ENCODE peak calls at places on chromosomes 11 and 22, in seven cellular contexts. One of them, this sample, is unnamed.

GRCh38 chr22:38843716-38844660 is at the start of gene NPTXR:
- DNase-seq in activated T-cell treated with anti-CD3 and anti-CD28 coated beads, Interleukin-2, amount 50 U/mL, for 48 hours: peak; percentile 44
- DNase-seq in stimulated activated CD4-positive, alpha-beta T cell treated with anti-CD3 and anti-CD28 coated beads, Interleukin-2, amount 100 ng/mL, for 4 hours: no peak
- DNase-seq in psoas muscle: peak; percentile 58
- DNase-seq in HCT116: no peak
- DNase-seq in kidney epithelial cell: no peak
- DNase-seq in substantia nigra: no peak
- DNase-seq in this sample: peak; percentile 65

GRCh38 chr11:45147871-45148270 is 1.4 kb downstream of the PRDM11 start:
- DNase-seq in activated T-cell treated with anti-CD3 and anti-CD28 coated beads, Interleukin-2, amount 50 U/mL, for 48 hours: no peak
- DNase-seq in stimulated activated CD4-positive, alpha-beta T cell treated with anti-CD3 and anti-CD28 coated beads, Interleukin-2, amount 100 ng/mL, for 4 hours: no peak
- DNase-seq in psoas muscle: no peak
- DNase-seq in HCT116: no peak
- DNase-seq in kidney epithelial cell: no peak
- DNase-seq in substantia nigra: no peak
- DNase-seq in this sample: no peak

GRCh38 chr11:107799245-107799859 is 59.2 kb downstream of the SLC35F2 start:
- DNase-seq in activated T-cell treated with anti-CD3 and anti-CD28 coated beads, Interleukin-2, amount 50 U/mL, for 48 hours: peak; percentile 71
- DNase-seq in stimulated activated CD4-positive, alpha-beta T cell treated with anti-CD3 and anti-CD28 coated beads, Interleukin-2, amount 100 ng/mL, for 4 hours: peak; percentile 31
- DNase-seq in psoas muscle: peak; percentile 70
- DNase-seq in HCT116: peak; percentile 46
- DNase-seq in kidney epithelial cell: no peak
- DNase-seq in substantia nigra: no peak
- DNase-seq in this sample: peak; percentile 83

GRCh38 chr11:126696976-126697375 is 303.6 kb downstream of the KIRREL3 start:
- DNase-seq in activated T-cell treated with anti-CD3 and anti-CD28 coated beads, Interleukin-2, amount 50 U/mL, for 48 hours: no peak
- DNase-seq in stimulated activated CD4-positive, alpha-beta T cell treated with anti-CD3 and anti-CD28 coated beads, Interleukin-2, amount 100 ng/mL, for 4 hours: no peak
- DNase-seq in psoas muscle: no peak
- DNase-seq in HCT116: no peak
- DNase-seq in kidney epithelial cell: no peak
- DNase-seq in substantia nigra: no peak
- DNase-seq in this sample: no peak

GRCh38 chr22:17753401-17753989 is 20.8 kb downstream of the BID start:
- DNase-seq in activated T-cell treated with anti-CD3 and anti-CD28 coated beads, Interleukin-2, amount 50 U/mL, for 48 hours: no peak
- DNase-seq in stimulated activated CD4-positive, alpha-beta T cell treated with anti-CD3 and anti-CD28 coated beads, Interleukin-2, amount 100 ng/mL, for 4 hours: no peak
- DNase-seq in psoas muscle: no peak
- DNase-seq in HCT116: no peak
- DNase-seq in kidney epithelial cell: no peak
- DNase-seq in substantia nigra: no peak
- DNase-seq in this sample: no peak

GRCh38 chr22:30730351-30730750 is 35.7 kb downstream of the OSBP2 start:
- DNase-seq in activated T-cell treated with anti-CD3 and anti-CD28 coated beads, Interleukin-2, amount 50 U/mL, for 48 hours: no peak
- DNase-seq in stimulated activated CD4-positive, alpha-beta T cell treated with anti-CD3 and anti-CD28 coated beads, Interleukin-2, amount 100 ng/mL, for 4 hours: no peak
- DNase-seq in psoas muscle: no peak
- DNase-seq in HCT116: no peak
- DNase-seq in kidney epithelial cell: no peak
- DNase-seq in substantia nigra: no peak
- DNase-seq in this sample: no peak

GRCh38 chr22:29867260-29867659 is 15.7 kb upstream of the MTMR3 start:
- DNase-seq in activated T-cell treated with anti-CD3 and anti-CD28 coated beads, Interleukin-2, amount 50 U/mL, for 48 hours: no peak
- DNase-seq in stimulated activated CD4-positive, alpha-beta T cell treated with anti-CD3 and anti-CD28 coated beads, Interleukin-2, amount 100 ng/mL, for 4 hours: no peak
- DNase-seq in psoas muscle: no peak
- DNase-seq in HCT116: no peak
- DNase-seq in kidney epithelial cell: no peak
- DNase-seq in substantia nigra: no peak
- DNase-seq in this sample: no peak

GRCh38 chr11:1832181-1832988 is 2.4 kb upstream of the SYT8 start:
- DNase-seq in activated T-cell treated with anti-CD3 and anti-CD28 coated beads, Interleukin-2, amount 50 U/mL, for 48 hours: peak; percentile 77
- DNase-seq in stimulated activated CD4-positive, alpha-beta T cell treated with anti-CD3 and anti-CD28 coated beads, Interleukin-2, amount 100 ng/mL, for 4 hours: peak; percentile 46
- DNase-seq in psoas muscle: peak; percentile 66
- DNase-seq in HCT116: no peak
- DNase-seq in kidney epithelial cell: no peak
- DNase-seq in substantia nigra: no peak
- DNase-seq in this sample: peak; percentile 81

GRCh38 chr11:69867076-69868002 is 48.1 kb upstream of the FGF3 start:
- DNase-seq in activated T-cell treated with anti-CD3 and anti-CD28 coated beads, Interleukin-2, amount 50 U/mL, for 48 hours: no peak
- DNase-seq in stimulated activated CD4-positive, alpha-beta T cell treated with anti-CD3 and anti-CD28 coated beads, Interleukin-2, amount 100 ng/mL, for 4 hours: no peak
- DNase-seq in psoas muscle: peak; percentile 40
- DNase-seq in HCT116: no peak
- DNase-seq in kidney epithelial cell: peak; percentile 18
- DNase-seq in substantia nigra: no peak
- DNase-seq in this sample: no peak

GRCh38 chr11:76215946-76216345 is 9.6 kb upstream of the WNT11 start:
- DNase-seq in activated T-cell treated with anti-CD3 and anti-CD28 coated beads, Interleukin-2, amount 50 U/mL, for 48 hours: no peak
- DNase-seq in stimulated activated CD4-positive, alpha-beta T cell treated with anti-CD3 and anti-CD28 coated beads, Interleukin-2, amount 100 ng/mL, for 4 hours: no peak
- DNase-seq in psoas muscle: peak; percentile 18
- DNase-seq in HCT116: no peak
- DNase-seq in kidney epithelial cell: no peak
- DNase-seq in substantia nigra: no peak
- DNase-seq in this sample: no peak

GRCh38 chr11:26330255-26330654 is 1.7 kb upstream of the ANO3 start:
- DNase-seq in activated T-cell treated with anti-CD3 and anti-CD28 coated beads, Interleukin-2, amount 50 U/mL, for 48 hours: no peak
- DNase-seq in stimulated activated CD4-positive, alpha-beta T cell treated with anti-CD3 and anti-CD28 coated beads, Interleukin-2, amount 100 ng/mL, for 4 hours: no peak
- DNase-seq in psoas muscle: no peak
- DNase-seq in HCT116: no peak
- DNase-seq in kidney epithelial cell: no peak
- DNase-seq in substantia nigra: no peak
- DNase-seq in this sample: no peak

GRCh38 chr11:20429216-20429615 is 41.7 kb downstream of the PRMT3 start:
- DNase-seq in activated T-cell treated with anti-CD3 and anti-CD28 coated beads, Interleukin-2, amount 50 U/mL, for 48 hours: no peak
- DNase-seq in stimulated activated CD4-positive, alpha-beta T cell treated with anti-CD3 and anti-CD28 coated beads, Interleukin-2, amount 100 ng/mL, for 4 hours: no peak
- DNase-seq in psoas muscle: no peak
- DNase-seq in HCT116: no peak
- DNase-seq in kidney epithelial cell: no peak
- DNase-seq in substantia nigra: no peak
- DNase-seq in this sample: no peak

GRCh38 chr11:76665172-76665571 is 5.4 kb downstream of the LRRC32 start:
- DNase-seq in activated T-cell treated with anti-CD3 and anti-CD28 coated beads, Interleukin-2, amount 50 U/mL, for 48 hours: no peak
- DNase-seq in stimulated activated CD4-positive, alpha-beta T cell treated with anti-CD3 and anti-CD28 coated beads, Interleukin-2, amount 100 ng/mL, for 4 hours: no peak
- DNase-seq in psoas muscle: no peak
- DNase-seq in HCT116: no peak
- DNase-seq in kidney epithelial cell: no peak
- DNase-seq in substantia nigra: no peak
- DNase-seq in this sample: no peak

GRCh38 chr11:47565340-47566165 is at the start of gene PTPMT1:
- DNase-seq in activated T-cell treated with anti-CD3 and anti-CD28 coated beads, Interleukin-2, amount 50 U/mL, for 48 hours: peak; percentile 77
- DNase-seq in stimulated activated CD4-positive, alpha-beta T cell treated with anti-CD3 and anti-CD28 coated beads, Interleukin-2, amount 100 ng/mL, for 4 hours: peak; percentile 42
- DNase-seq in psoas muscle: peak; percentile 83
- DNase-seq in HCT116: peak; percentile 40
- DNase-seq in kidney epithelial cell: no peak
- DNase-seq in substantia nigra: no peak
- DNase-seq in this sample: peak; percentile 65

GRCh38 chr11:72573380-72573949 is 100.8 kb downstream of the PDE2A start:
- DNase-seq in activated T-cell treated with anti-CD3 and anti-CD28 coated beads, Interleukin-2, amount 50 U/mL, for 48 hours: peak; percentile 44
- DNase-seq in stimulated activated CD4-positive, alpha-beta T cell treated with anti-CD3 and anti-CD28 coated beads, Interleukin-2, amount 100 ng/mL, for 4 hours: no peak
- DNase-seq in psoas muscle: no peak
- DNase-seq in HCT116: peak; percentile 23
- DNase-seq in kidney epithelial cell: no peak
- DNase-seq in substantia nigra: no peak
- DNase-seq in this sample: peak; percentile 71

GRCh38 chr22:22074634-22075381 is 92.2 kb upstream of the TOP3B start:
- DNase-seq in activated T-cell treated with anti-CD3 and anti-CD28 coated beads, Interleukin-2, amount 50 U/mL, for 48 hours: no peak
- DNase-seq in stimulated activated CD4-positive, alpha-beta T cell treated with anti-CD3 and anti-CD28 coated beads, Interleukin-2, amount 100 ng/mL, for 4 hours: no peak
- DNase-seq in psoas muscle: no peak
- DNase-seq in HCT116: no peak
- DNase-seq in kidney epithelial cell: peak; percentile 23
- DNase-seq in substantia nigra: no peak
- DNase-seq in this sample: no peak

GRCh38 chr11:93850585-93851018 is at the start of gene VSTM5:
- DNase-seq in activated T-cell treated with anti-CD3 and anti-CD28 coated beads, Interleukin-2, amount 50 U/mL, for 48 hours: no peak
- DNase-seq in stimulated activated CD4-positive, alpha-beta T cell treated with anti-CD3 and anti-CD28 coated beads, Interleukin-2, amount 100 ng/mL, for 4 hours: no peak
- DNase-seq in psoas muscle: no peak
- DNase-seq in HCT116: no peak
- DNase-seq in kidney epithelial cell: no peak
- DNase-seq in substantia nigra: no peak
- DNase-seq in this sample: no peak

GRCh38 chr22:49347376-49347775 is 480.3 kb downstream of the BRD1 start:
- DNase-seq in activated T-cell treated with anti-CD3 and anti-CD28 coated beads, Interleukin-2, amount 50 U/mL, for 48 hours: no peak
- DNase-seq in stimulated activated CD4-positive, alpha-beta T cell treated with anti-CD3 and anti-CD28 coated beads, Interleukin-2, amount 100 ng/mL, for 4 hours: no peak
- DNase-seq in psoas muscle: no peak
- DNase-seq in HCT116: no peak
- DNase-seq in kidney epithelial cell: no peak
- DNase-seq in substantia nigra: no peak
- DNase-seq in this sample: no peak

GRCh38 chr22:47990486-47990885 is 1228.0 kb downstream of the TBC1D22A start:
- DNase-seq in activated T-cell treated with anti-CD3 and anti-CD28 coated beads, Interleukin-2, amount 50 U/mL, for 48 hours: no peak
- DNase-seq in stimulated activated CD4-positive, alpha-beta T cell treated with anti-CD3 and anti-CD28 coated beads, Interleukin-2, amount 100 ng/mL, for 4 hours: no peak
- DNase-seq in psoas muscle: no peak
- DNase-seq in HCT116: no peak
- DNase-seq in kidney epithelial cell: no peak
- DNase-seq in substantia nigra: no peak
- DNase-seq in this sample: no peak

GRCh38 chr22:43693245-43693644 is 118.9 kb downstream of the EFCAB6 start:
- DNase-seq in activated T-cell treated with anti-CD3 and anti-CD28 coated beads, Interleukin-2, amount 50 U/mL, for 48 hours: no peak
- DNase-seq in stimulated activated CD4-positive, alpha-beta T cell treated with anti-CD3 and anti-CD28 coated beads, Interleukin-2, amount 100 ng/mL, for 4 hours: no peak
- DNase-seq in psoas muscle: no peak
- DNase-seq in HCT116: no peak
- DNase-seq in kidney epithelial cell: no peak
- DNase-seq in substantia nigra: no peak
- DNase-seq in this sample: no peak

GRCh38 chr11:16799890-16800289 is 61.4 kb downstream of the C11orf58 start:
- DNase-seq in activated T-cell treated with anti-CD3 and anti-CD28 coated beads, Interleukin-2, amount 50 U/mL, for 48 hours: no peak
- DNase-seq in stimulated activated CD4-positive, alpha-beta T cell treated with anti-CD3 and anti-CD28 coated beads, Interleukin-2, amount 100 ng/mL, for 4 hours: no peak
- DNase-seq in psoas muscle: no peak
- DNase-seq in HCT116: no peak
- DNase-seq in kidney epithelial cell: no peak
- DNase-seq in substantia nigra: no peak
- DNase-seq in this sample: no peak

GRCh38 chr11:7924526-7924925 is 6.5 kb downstream of the OR10A6 start:
- DNase-seq in activated T-cell treated with anti-CD3 and anti-CD28 coated beads, Interleukin-2, amount 50 U/mL, for 48 hours: no peak
- DNase-seq in stimulated activated CD4-positive, alpha-beta T cell treated with anti-CD3 and anti-CD28 coated beads, Interleukin-2, amount 100 ng/mL, for 4 hours: no peak
- DNase-seq in psoas muscle: no peak
- DNase-seq in HCT116: no peak
- DNase-seq in kidney epithelial cell: no peak
- DNase-seq in substantia nigra: no peak
- DNase-seq in this sample: no peak

GRCh38 chr11:91773090-91773489 is 451.5 kb upstream of the FAT3 start:
- DNase-seq in activated T-cell treated with anti-CD3 and anti-CD28 coated beads, Interleukin-2, amount 50 U/mL, for 48 hours: no peak
- DNase-seq in stimulated activated CD4-positive, alpha-beta T cell treated with anti-CD3 and anti-CD28 coated beads, Interleukin-2, amount 100 ng/mL, for 4 hours: no peak
- DNase-seq in psoas muscle: no peak
- DNase-seq in HCT116: no peak
- DNase-seq in kidney epithelial cell: no peak
- DNase-seq in substantia nigra: no peak
- DNase-seq in this sample: no peak

GRCh38 chr11:126585388-126586302 is 230.2 kb downstream of the ST3GAL4 start:
- DNase-seq in activated T-cell treated with anti-CD3 and anti-CD28 coated beads, Interleukin-2, amount 50 U/mL, for 48 hours: no peak
- DNase-seq in stimulated activated CD4-positive, alpha-beta T cell treated with anti-CD3 and anti-CD28 coated beads, Interleukin-2, amount 100 ng/mL, for 4 hours: no peak
- DNase-seq in psoas muscle: peak; percentile 58
- DNase-seq in HCT116: no peak
- DNase-seq in kidney epithelial cell: peak; percentile 64
- DNase-seq in substantia nigra: no peak
- DNase-seq in this sample: no peak

GRCh38 chr11:57871231-57871630 is 109.6 kb downstream of the CTNND1 start:
- DNase-seq in activated T-cell treated with anti-CD3 and anti-CD28 coated beads, Interleukin-2, amount 50 U/mL, for 48 hours: no peak
- DNase-seq in stimulated activated CD4-positive, alpha-beta T cell treated with anti-CD3 and anti-CD28 coated beads, Interleukin-2, amount 100 ng/mL, for 4 hours: no peak
- DNase-seq in psoas muscle: no peak
- DNase-seq in HCT116: no peak
- DNase-seq in kidney epithelial cell: no peak
- DNase-seq in substantia nigra: no peak
- DNase-seq in this sample: no peak

GRCh38 chr11:80054582-80055165 is 613.8 kb upstream of the TENM4 start:
- DNase-seq in activated T-cell treated with anti-CD3 and anti-CD28 coated beads, Interleukin-2, amount 50 U/mL, for 48 hours: no peak
- DNase-seq in stimulated activated CD4-positive, alpha-beta T cell treated with anti-CD3 and anti-CD28 coated beads, Interleukin-2, amount 100 ng/mL, for 4 hours: no peak
- DNase-seq in psoas muscle: no peak
- DNase-seq in HCT116: no peak
- DNase-seq in kidney epithelial cell: no peak
- DNase-seq in substantia nigra: no peak
- DNase-seq in this sample: no peak

GRCh38 chr11:76620471-76620870 is 50.1 kb downstream of the LRRC32 start:
- DNase-seq in activated T-cell treated with anti-CD3 and anti-CD28 coated beads, Interleukin-2, amount 50 U/mL, for 48 hours: no peak
- DNase-seq in stimulated activated CD4-positive, alpha-beta T cell treated with anti-CD3 and anti-CD28 coated beads, Interleukin-2, amount 100 ng/mL, for 4 hours: no peak
- DNase-seq in psoas muscle: no peak
- DNase-seq in HCT116: no peak
- DNase-seq in kidney epithelial cell: no peak
- DNase-seq in substantia nigra: no peak
- DNase-seq in this sample: no peak

GRCh38 chr11:86396403-86396802 is 21.7 kb downstream of the CCDC81 start:
- DNase-seq in activated T-cell treated with anti-CD3 and anti-CD28 coated beads, Interleukin-2, amount 50 U/mL, for 48 hours: no peak
- DNase-seq in stimulated activated CD4-positive, alpha-beta T cell treated with anti-CD3 and anti-CD28 coated beads, Interleukin-2, amount 100 ng/mL, for 4 hours: no peak
- DNase-seq in psoas muscle: no peak
- DNase-seq in HCT116: no peak
- DNase-seq in kidney epithelial cell: no peak
- DNase-seq in substantia nigra: no peak
- DNase-seq in this sample: no peak

GRCh38 chr11:26622201-26622600 is 50.1 kb upstream of the MUC15 start:
- DNase-seq in activated T-cell treated with anti-CD3 and anti-CD28 coated beads, Interleukin-2, amount 50 U/mL, for 48 hours: no peak
- DNase-seq in stimulated activated CD4-positive, alpha-beta T cell treated with anti-CD3 and anti-CD28 coated beads, Interleukin-2, amount 100 ng/mL, for 4 hours: no peak
- DNase-seq in psoas muscle: no peak
- DNase-seq in HCT116: no peak
- DNase-seq in kidney epithelial cell: no peak
- DNase-seq in substantia nigra: no peak
- DNase-seq in this sample: no peak

GRCh38 chr11:134639586-134640330 is 227.7 kb upstream of the B3GAT1 start:
- DNase-seq in activated T-cell treated with anti-CD3 and anti-CD28 coated beads, Interleukin-2, amount 50 U/mL, for 48 hours: no peak
- DNase-seq in stimulated activated CD4-positive, alpha-beta T cell treated with anti-CD3 and anti-CD28 coated beads, Interleukin-2, amount 100 ng/mL, for 4 hours: no peak
- DNase-seq in psoas muscle: no peak
- DNase-seq in HCT116: peak; percentile 71
- DNase-seq in kidney epithelial cell: no peak
- DNase-seq in substantia nigra: no peak
- DNase-seq in this sample: no peak

GRCh38 chr11:42465613-42466012 is 846.2 kb upstream of the API5 start:
- DNase-seq in activated T-cell treated with anti-CD3 and anti-CD28 coated beads, Interleukin-2, amount 50 U/mL, for 48 hours: no peak
- DNase-seq in stimulated activated CD4-positive, alpha-beta T cell treated with anti-CD3 and anti-CD28 coated beads, Interleukin-2, amount 100 ng/mL, for 4 hours: no peak
- DNase-seq in psoas muscle: no peak
- DNase-seq in HCT116: no peak
- DNase-seq in kidney epithelial cell: no peak
- DNase-seq in substantia nigra: no peak
- DNase-seq in this sample: no peak

GRCh38 chr11:124643605-124644425 is 21.2 kb downstream of the TBRG1 start:
- DNase-seq in activated T-cell treated with anti-CD3 and anti-CD28 coated beads, Interleukin-2, amount 50 U/mL, for 48 hours: no peak
- DNase-seq in stimulated activated CD4-positive, alpha-beta T cell treated with anti-CD3 and anti-CD28 coated beads, Interleukin-2, amount 100 ng/mL, for 4 hours: no peak
- DNase-seq in psoas muscle: no peak
- DNase-seq in HCT116: no peak
- DNase-seq in kidney epithelial cell: no peak
- DNase-seq in substantia nigra: no peak
- DNase-seq in this sample: no peak

GRCh38 chr22:49306632-49306975 is 521.1 kb downstream of the BRD1 start:
- DNase-seq in activated T-cell treated with anti-CD3 and anti-CD28 coated beads, Interleukin-2, amount 50 U/mL, for 48 hours: no peak
- DNase-seq in stimulated activated CD4-positive, alpha-beta T cell treated with anti-CD3 and anti-CD28 coated beads, Interleukin-2, amount 100 ng/mL, for 4 hours: no peak
- DNase-seq in psoas muscle: no peak
- DNase-seq in HCT116: no peak
- DNase-seq in kidney epithelial cell: no peak
- DNase-seq in substantia nigra: no peak
- DNase-seq in this sample: no peak

GRCh38 chr11:21552910-21553309 is 640.0 kb upstream of the ANO5 start:
- DNase-seq in activated T-cell treated with anti-CD3 and anti-CD28 coated beads, Interleukin-2, amount 50 U/mL, for 48 hours: no peak
- DNase-seq in stimulated activated CD4-positive, alpha-beta T cell treated with anti-CD3 and anti-CD28 coated beads, Interleukin-2, amount 100 ng/mL, for 4 hours: no peak
- DNase-seq in psoas muscle: no peak
- DNase-seq in HCT116: no peak
- DNase-seq in kidney epithelial cell: no peak
- DNase-seq in substantia nigra: no peak
- DNase-seq in this sample: peak; percentile 58

This sample was measured in HAP-1.